ENCODE peak calls at places on chromosome 14, in six cellular contexts. S, E, R, M, I and D are unnamed samples.

GRCh38 chr14:34628681-34629135 is 1.2 kb downstream of the SNX6 start:
- DNase-seq in R (peak; percentile 23), I (no peak), E (no peak), S (no peak), M (no peak), D (no peak)

GRCh38 chr14:74459289-74459946 is 33.4 kb upstream of the SYNDIG1L start:
- DNase-seq in S (peak; percentile 70), M (no peak), R (no peak), E (peak; percentile 25), I (peak; percentile 57), D (peak; percentile 9)

GRCh38 chr14:77799863-77800730 is at the start of gene ADCK1:
- DNase-seq in E (peak; percentile 80), R (peak; percentile 92), I (peak; percentile 96), M (peak; percentile 67), S (peak; percentile 61), D (peak; percentile 88)

GRCh38 chr14:46887144-46887543 is 235.6 kb upstream of the RPL10L start:
- DNase-seq in I (no peak), M (peak; percentile 6), E (no peak), S (no peak), R (no peak), D (no peak)

GRCh38 chr14:83419420-83419819 is 1885.8 kb upstream of the SEL1L start:
- DNase-seq in E (no peak), I (no peak), S (no peak), M (no peak), R (no peak), D (no peak)

GRCh38 chr14:33986804-33987203 is 35.9 kb upstream of the EGLN3 start:
- DNase-seq in M (no peak), I (no peak), R (no peak), E (no peak), S (peak; percentile 82), D (no peak)

GRCh38 chr14:85660243-85660922 is 130.4 kb downstream of the FLRT2 start:
- DNase-seq in I (no peak), S (no peak), M (no peak), R (no peak), E (no peak), D (no peak)

GRCh38 chr14:89276424-89276975 is 140.5 kb downstream of the FOXN3 start:
- DNase-seq in M (no peak), R (no peak), S (peak; percentile 83), E (no peak), I (no peak), D (peak; percentile 81)

GRCh38 chr14:54086780-54087179 is 130.2 kb upstream of the BMP4 start:
- DNase-seq in M (no peak), R (no peak), S (no peak), E (no peak), I (no peak), D (no peak)

GRCh38 chr14:70631948-70632347 is 9.8 kb upstream of the TTC9 start:
- DNase-seq in S (no peak), M (no peak), I (no peak), E (no peak), R (no peak), D (no peak)
- H3K4me3 ChIP-seq in S (no peak overlapping the region), M (no peak overlapping the region), I (no peak overlapping the region), E (no peak overlapping the region), R (no peak overlapping the region), D (no peak overlapping the region)

DNA sequence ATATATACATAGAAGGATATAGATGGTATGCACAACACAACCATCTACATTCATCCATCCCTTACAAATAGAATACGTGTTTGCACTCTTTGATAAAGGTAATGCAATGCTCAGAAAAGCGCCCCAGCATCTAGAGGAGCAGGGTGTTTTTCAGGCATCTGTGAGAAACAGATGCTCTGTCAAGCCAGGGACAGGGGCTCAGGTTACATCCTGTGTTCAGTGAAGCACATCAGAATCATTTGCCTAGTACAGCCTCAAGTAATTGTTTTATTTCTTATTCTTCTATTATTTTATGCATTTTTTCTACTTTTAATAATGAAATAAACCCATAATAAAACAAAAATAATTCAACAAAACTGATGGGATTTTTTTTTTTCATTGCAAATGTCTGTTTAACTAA is 50.5 kb upstream of the HIF1A start:
- DNase-seq in R (no peak), S (no peak), M (no peak), E (no peak), I (no peak), D (no peak)
- H3K4me3 ChIP-seq in R (no peak overlapping the region), S (no peak overlapping the region), M (no peak overlapping the region), E (no peak overlapping the region), I (no peak overlapping the region), D (no peak overlapping the region)

DNA sequence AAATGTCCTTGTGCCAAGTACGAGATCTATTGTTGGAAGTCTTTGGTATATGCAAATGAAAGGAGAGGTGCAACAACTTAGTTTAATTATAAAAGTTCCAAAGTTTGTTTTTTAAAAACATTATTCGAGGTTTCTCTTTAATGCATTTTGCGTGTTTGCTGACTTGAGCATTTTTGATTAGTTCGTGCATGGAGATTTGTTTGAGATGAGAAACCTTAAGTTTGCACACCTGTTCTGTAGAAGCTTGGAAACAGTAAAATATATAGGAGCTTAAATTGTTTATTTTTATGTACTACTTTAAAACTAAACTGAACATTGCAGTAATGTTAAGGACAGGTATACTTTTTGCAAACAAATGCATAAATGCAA is 2.3 kb downstream of the HSPA2 start:
- DNase-seq in S (no peak), I (no peak), R (no peak), M (no peak), E (no peak), D (no peak)
- H3K4me3 ChIP-seq in S (peak overlapping the region; percentile 12), I (peak overlapping the region; percentile 31), R (peak overlapping the region; percentile 80), M (no peak overlapping the region), E (peak overlapping the region; percentile 69), D (no peak overlapping the region)

DNA sequence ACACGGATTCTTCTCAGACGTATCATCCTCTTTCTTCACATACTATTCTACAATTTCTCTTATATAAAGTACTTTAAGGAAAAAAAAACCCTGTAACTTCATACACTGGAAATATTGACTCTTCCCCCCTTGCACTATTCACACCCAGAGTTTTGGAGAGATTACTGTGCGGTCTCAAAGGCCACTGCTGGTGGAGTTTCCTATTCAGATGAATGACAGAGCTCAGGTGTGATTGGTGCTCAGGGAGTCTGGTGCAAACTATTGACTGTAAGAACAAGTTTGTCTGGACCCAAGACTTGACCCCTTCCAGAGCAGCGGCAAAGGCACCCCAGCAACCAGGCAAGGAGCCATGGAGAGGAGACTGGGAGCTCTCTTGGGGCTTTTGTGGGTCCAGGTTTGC is 187.5 kb upstream of the OR4E1 start:
- DNase-seq in M (no peak), R (no peak), I (no peak), S (no peak), E (no peak), D (no peak)
- H3K4me3 ChIP-seq in M (no peak overlapping the region), R (no peak overlapping the region), I (no peak overlapping the region), S (no peak overlapping the region), E (no peak overlapping the region), D (no peak overlapping the region)

GRCh38 chr14:60324837-60325236 is 75.8 kb downstream of the PPM1A start:
- DNase-seq in I (no peak), M (no peak), S (no peak), R (no peak), E (no peak), D (no peak)

GRCh38 chr14:60331201-60332045 is 82.4 kb downstream of the PPM1A start:
- DNase-seq in S (peak; percentile 51), R (peak; percentile 35), E (peak; percentile 64), I (no peak), M (peak; percentile 71), D (peak; percentile 73)

GRCh38 chr14:60328588-60328987 is 79.6 kb downstream of the PPM1A start:
- DNase-seq in R (no peak), I (no peak), E (no peak), M (no peak), S (no peak), D (no peak)

GRCh38 chr14:60326274-60326673 is 77.3 kb downstream of the PPM1A start:
- DNase-seq in M (no peak), S (no peak), R (no peak), E (no peak), I (no peak), D (no peak)

DNA sequence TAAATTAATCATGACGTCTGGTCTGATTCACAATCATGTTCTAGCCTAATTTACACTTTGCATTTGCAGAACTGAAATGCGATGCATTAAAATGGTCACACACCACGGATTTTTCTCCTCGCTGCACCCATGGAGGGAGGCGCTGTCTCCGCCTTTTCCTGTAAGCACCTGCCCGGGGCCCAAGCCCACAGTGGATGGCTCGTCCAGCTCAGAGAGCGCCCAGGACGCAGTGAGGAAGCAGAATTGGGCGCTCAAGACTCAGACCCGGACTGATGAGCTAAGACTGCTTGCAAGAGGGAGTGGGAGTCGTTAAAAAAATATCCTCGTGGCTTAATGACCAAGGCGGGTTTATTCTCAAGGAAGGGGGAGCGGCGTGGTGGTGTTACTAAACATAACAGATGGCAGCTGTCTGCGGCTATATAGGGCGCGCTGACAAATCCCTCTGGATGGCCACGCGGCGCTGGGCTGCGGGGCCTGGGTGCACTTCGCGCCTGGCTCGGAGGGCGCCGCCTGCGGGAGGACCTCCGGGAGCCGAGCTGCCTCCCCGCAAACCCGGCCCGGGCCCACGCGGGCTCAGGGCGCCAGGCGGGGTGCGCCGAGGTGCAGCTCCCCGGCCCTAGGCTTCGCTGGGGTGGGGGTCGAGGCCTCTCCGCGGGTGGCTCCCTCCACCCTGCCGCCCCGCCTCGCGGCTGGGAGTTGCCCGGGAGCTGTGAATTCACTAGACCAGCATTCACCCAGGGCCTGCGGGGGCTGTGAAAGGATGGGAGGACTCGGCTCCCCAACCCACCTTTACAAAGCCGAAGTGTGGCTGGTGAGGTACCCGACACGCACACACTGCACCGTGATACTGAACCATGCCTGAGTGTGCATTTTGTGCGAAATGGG is 78.7 kb downstream of the PPM1A start:
- DNase-seq in M (peak; percentile 37), E (no peak), S (peak; percentile 17), I (no peak), R (peak; percentile 19), D (peak; percentile 73)
- H3K4me3 ChIP-seq in M (peak overlapping the region; percentile 63), E (peak overlapping the region; percentile 45), S (peak overlapping the region; percentile 34), I (peak overlapping the region; percentile 21), R (peak overlapping the region; percentile 56), D (peak overlapping the region; percentile 56)

GRCh38 chr14:65096323-65097089 is 5.8 kb downstream of the MAX start:
- DNase-seq in S (peak; percentile 31), M (no peak), E (no peak), R (no peak), I (no peak), D (no peak)
- H3K4me3 ChIP-seq in S (no peak overlapping the region), M (no peak overlapping the region), E (no peak overlapping the region), R (peak overlapping the region; percentile 10), I (no peak overlapping the region), D (no peak overlapping the region)

DNA sequence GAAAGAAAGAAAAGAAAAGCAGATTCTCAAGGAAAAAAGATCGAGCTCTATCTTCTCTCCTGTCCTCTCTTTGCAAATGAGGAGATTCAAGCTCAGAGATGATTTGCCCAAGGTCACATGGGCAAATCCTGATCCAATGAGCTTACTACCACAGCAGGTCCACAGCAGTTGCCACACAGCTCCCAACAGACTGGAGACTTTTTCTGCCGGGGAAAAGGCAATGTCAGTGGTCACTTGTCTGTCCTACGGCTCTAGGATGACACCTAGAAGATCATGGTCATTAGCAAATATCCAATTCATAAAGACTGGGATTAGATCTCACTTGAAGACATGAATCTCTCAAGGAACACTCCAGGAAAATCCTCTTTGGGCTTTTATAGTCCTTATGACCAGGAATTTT is 58.8 kb downstream of the TTC7B start:
- DNase-seq in E (no peak), R (no peak), S (no peak), M (no peak), I (peak; percentile 47), D (no peak)
- H3K4me3 ChIP-seq in E (no peak overlapping the region), R (peak overlapping the region; percentile 72), S (no peak overlapping the region), M (no peak overlapping the region), I (no peak overlapping the region), D (no peak overlapping the region)

GRCh38 chr14:61476737-61477410 is 155.5 kb downstream of the PRKCH start:
- DNase-seq in R (no peak), M (no peak), I (peak; percentile 90), S (peak; percentile 97), E (peak; percentile 82), D (peak; percentile 53)
- H3K4me3 ChIP-seq in R (peak overlapping the region; percentile 34), M (no peak overlapping the region), I (no peak overlapping the region), S (peak overlapping the region; percentile 18), E (peak overlapping the region; percentile 13), D (no peak overlapping the region)